ENCODE peak calls at places on chromosomes 11 and 22, in seven cellular contexts. One of them, this sample, is unnamed.

GRCh38 chr11:78708388-78708787 is 133.7 kb upstream of the NARS2 start:
- DNase-seq in heart right ventricle: no peak
- DNase-seq in IMR-90: peak; percentile 39
- DNase-seq in activated CD4-positive, alpha-beta T cell treated with anti-CD3 and anti-CD28 coated beads, Interleukin-2, amount 50 U/mL, for 48 hours: no peak
- DNase-seq in substantia nigra: no peak
- DNase-seq in stimulated activated CD4-positive, alpha-beta T cell treated with anti-CD3 and anti-CD28 coated beads, TNF-alpha, amount 100 ng/mL, for 4 hours: no peak
- DNase-seq in astrocyte of the hippocampus: no peak
- DNase-seq in this sample: no peak

GRCh38 chr11:35235944-35236666 is 97.1 kb downstream of the CD44 start:
- DNase-seq in IMR-90: no peak
- DNase-seq in heart right ventricle: no peak
- DNase-seq in substantia nigra: no peak
- DNase-seq in stimulated activated CD4-positive, alpha-beta T cell treated with anti-CD3 and anti-CD28 coated beads, TNF-alpha, amount 100 ng/mL, for 4 hours: peak; percentile 42
- DNase-seq in astrocyte of the hippocampus: peak; percentile 84
- DNase-seq in activated CD4-positive, alpha-beta T cell treated with anti-CD3 and anti-CD28 coated beads, Interleukin-2, amount 50 U/mL, for 48 hours: peak; percentile 50
- DNase-seq in this sample: no peak

GRCh38 chr11:2574553-2575535 is 125.0 kb downstream of the KCNQ1OT1 start:
- DNase-seq in IMR-90: no peak
- DNase-seq in stimulated activated CD4-positive, alpha-beta T cell treated with anti-CD3 and anti-CD28 coated beads, TNF-alpha, amount 100 ng/mL, for 4 hours: no peak
- DNase-seq in heart right ventricle: no peak
- DNase-seq in substantia nigra: no peak
- DNase-seq in astrocyte of the hippocampus: no peak
- DNase-seq in activated CD4-positive, alpha-beta T cell treated with anti-CD3 and anti-CD28 coated beads, Interleukin-2, amount 50 U/mL, for 48 hours: no peak
- DNase-seq in this sample: no peak

GRCh38 chr22:22730655-22731373 is 86.4 kb downstream of the GGTLC2 start:
- DNase-seq in activated CD4-positive, alpha-beta T cell treated with anti-CD3 and anti-CD28 coated beads, Interleukin-2, amount 50 U/mL, for 48 hours: no peak
- DNase-seq in heart right ventricle: no peak
- DNase-seq in substantia nigra: no peak
- DNase-seq in stimulated activated CD4-positive, alpha-beta T cell treated with anti-CD3 and anti-CD28 coated beads, TNF-alpha, amount 100 ng/mL, for 4 hours: no peak
- DNase-seq in IMR-90: no peak
- DNase-seq in astrocyte of the hippocampus: no peak
- DNase-seq in this sample: no peak

GRCh38 chr22:50436841-50437341 is 37.9 kb downstream of the SBF1 start:
- DNase-seq in substantia nigra: no peak
- DNase-seq in heart right ventricle: no peak
- DNase-seq in IMR-90: no peak
- DNase-seq in astrocyte of the hippocampus: no peak
- DNase-seq in stimulated activated CD4-positive, alpha-beta T cell treated with anti-CD3 and anti-CD28 coated beads, TNF-alpha, amount 100 ng/mL, for 4 hours: no peak
- DNase-seq in activated CD4-positive, alpha-beta T cell treated with anti-CD3 and anti-CD28 coated beads, Interleukin-2, amount 50 U/mL, for 48 hours: no peak
- DNase-seq in this sample: no peak

GRCh38 chr11:64606796-64607380 is 15.9 kb downstream of the SLC22A12 start:
- DNase-seq in activated CD4-positive, alpha-beta T cell treated with anti-CD3 and anti-CD28 coated beads, Interleukin-2, amount 50 U/mL, for 48 hours: no peak
- DNase-seq in substantia nigra: no peak
- DNase-seq in stimulated activated CD4-positive, alpha-beta T cell treated with anti-CD3 and anti-CD28 coated beads, TNF-alpha, amount 100 ng/mL, for 4 hours: no peak
- DNase-seq in IMR-90: no peak
- DNase-seq in astrocyte of the hippocampus: no peak
- DNase-seq in heart right ventricle: no peak
- DNase-seq in this sample: no peak

GRCh38 chr22:37214431-37215025 is 2.3 kb upstream of the SSTR3 start:
- DNase-seq in IMR-90: no peak
- DNase-seq in astrocyte of the hippocampus: no peak
- DNase-seq in activated CD4-positive, alpha-beta T cell treated with anti-CD3 and anti-CD28 coated beads, Interleukin-2, amount 50 U/mL, for 48 hours: no peak
- DNase-seq in substantia nigra: no peak
- DNase-seq in stimulated activated CD4-positive, alpha-beta T cell treated with anti-CD3 and anti-CD28 coated beads, TNF-alpha, amount 100 ng/mL, for 4 hours: no peak
- DNase-seq in heart right ventricle: no peak
- DNase-seq in this sample: no peak

GRCh38 chr11:70612459-70613141 is 214.3 kb downstream of the CTTN start:
- DNase-seq in IMR-90: no peak
- DNase-seq in substantia nigra: no peak
- DNase-seq in activated CD4-positive, alpha-beta T cell treated with anti-CD3 and anti-CD28 coated beads, Interleukin-2, amount 50 U/mL, for 48 hours: no peak
- DNase-seq in stimulated activated CD4-positive, alpha-beta T cell treated with anti-CD3 and anti-CD28 coated beads, TNF-alpha, amount 100 ng/mL, for 4 hours: no peak
- DNase-seq in astrocyte of the hippocampus: no peak
- DNase-seq in heart right ventricle: no peak
- DNase-seq in this sample: no peak

GRCh38 chr11:36296925-36297604 is 977 bp downstream of the PRR5L start:
- DNase-seq in substantia nigra: no peak
- DNase-seq in heart right ventricle: no peak
- DNase-seq in activated CD4-positive, alpha-beta T cell treated with anti-CD3 and anti-CD28 coated beads, Interleukin-2, amount 50 U/mL, for 48 hours: no peak
- DNase-seq in astrocyte of the hippocampus: no peak
- DNase-seq in stimulated activated CD4-positive, alpha-beta T cell treated with anti-CD3 and anti-CD28 coated beads, TNF-alpha, amount 100 ng/mL, for 4 hours: no peak
- DNase-seq in IMR-90: peak; percentile 61
- DNase-seq in this sample: no peak

GRCh38 chr11:70203749-70204465 is 811 bp downstream of the FADD start:
- DNase-seq in astrocyte of the hippocampus: peak; percentile 90
- DNase-seq in substantia nigra: no peak
- DNase-seq in heart right ventricle: peak; percentile 79
- DNase-seq in IMR-90: peak; percentile 86
- DNase-seq in stimulated activated CD4-positive, alpha-beta T cell treated with anti-CD3 and anti-CD28 coated beads, TNF-alpha, amount 100 ng/mL, for 4 hours: peak; percentile 93
- DNase-seq in activated CD4-positive, alpha-beta T cell treated with anti-CD3 and anti-CD28 coated beads, Interleukin-2, amount 50 U/mL, for 48 hours: peak; percentile 89
- DNase-seq in this sample: peak; percentile 92

GRCh38 chr11:109106201-109106906 is 315.6 kb upstream of the C11orf87 start:
- DNase-seq in substantia nigra: no peak
- DNase-seq in stimulated activated CD4-positive, alpha-beta T cell treated with anti-CD3 and anti-CD28 coated beads, TNF-alpha, amount 100 ng/mL, for 4 hours: no peak
- DNase-seq in astrocyte of the hippocampus: no peak
- DNase-seq in heart right ventricle: no peak
- DNase-seq in IMR-90: no peak
- DNase-seq in activated CD4-positive, alpha-beta T cell treated with anti-CD3 and anti-CD28 coated beads, Interleukin-2, amount 50 U/mL, for 48 hours: no peak
- DNase-seq in this sample: no peak

GRCh38 chr11:129895126-129896041 is at the start of gene NFRKB:
- DNase-seq in stimulated activated CD4-positive, alpha-beta T cell treated with anti-CD3 and anti-CD28 coated beads, TNF-alpha, amount 100 ng/mL, for 4 hours: peak; percentile 78
- DNase-seq in heart right ventricle: peak; percentile 86
- DNase-seq in substantia nigra: peak; percentile 60
- DNase-seq in astrocyte of the hippocampus: peak; percentile 93
- DNase-seq in activated CD4-positive, alpha-beta T cell treated with anti-CD3 and anti-CD28 coated beads, Interleukin-2, amount 50 U/mL, for 48 hours: peak; percentile 88
- DNase-seq in IMR-90: peak; percentile 58
- DNase-seq in this sample: peak; percentile 91

GRCh38 chr11:70225629-70226582 is 22.8 kb downstream of the FADD start:
- DNase-seq in IMR-90: no peak
- DNase-seq in astrocyte of the hippocampus: peak; percentile 59
- DNase-seq in stimulated activated CD4-positive, alpha-beta T cell treated with anti-CD3 and anti-CD28 coated beads, TNF-alpha, amount 100 ng/mL, for 4 hours: no peak
- DNase-seq in activated CD4-positive, alpha-beta T cell treated with anti-CD3 and anti-CD28 coated beads, Interleukin-2, amount 50 U/mL, for 48 hours: no peak
- DNase-seq in substantia nigra: no peak
- DNase-seq in heart right ventricle: no peak
- DNase-seq in this sample: no peak

GRCh38 chr22:22150457-22150856 is 94.1 kb upstream of the VPREB1 start:
- DNase-seq in astrocyte of the hippocampus: no peak
- DNase-seq in heart right ventricle: no peak
- DNase-seq in IMR-90: no peak
- DNase-seq in substantia nigra: no peak
- DNase-seq in activated CD4-positive, alpha-beta T cell treated with anti-CD3 and anti-CD28 coated beads, Interleukin-2, amount 50 U/mL, for 48 hours: no peak
- DNase-seq in stimulated activated CD4-positive, alpha-beta T cell treated with anti-CD3 and anti-CD28 coated beads, TNF-alpha, amount 100 ng/mL, for 4 hours: no peak
- DNase-seq in this sample: no peak

GRCh38 chr22:46802608-46803027 is 40.2 kb downstream of the TBC1D22A start:
- DNase-seq in substantia nigra: no peak
- DNase-seq in astrocyte of the hippocampus: no peak
- DNase-seq in heart right ventricle: no peak
- DNase-seq in activated CD4-positive, alpha-beta T cell treated with anti-CD3 and anti-CD28 coated beads, Interleukin-2, amount 50 U/mL, for 48 hours: no peak
- DNase-seq in stimulated activated CD4-positive, alpha-beta T cell treated with anti-CD3 and anti-CD28 coated beads, TNF-alpha, amount 100 ng/mL, for 4 hours: no peak
- DNase-seq in IMR-90: no peak
- DNase-seq in this sample: no peak

GRCh38 chr11:130913268-130913667 is 3.0 kb downstream of the SNX19 start:
- DNase-seq in substantia nigra: no peak
- DNase-seq in astrocyte of the hippocampus: no peak
- DNase-seq in activated CD4-positive, alpha-beta T cell treated with anti-CD3 and anti-CD28 coated beads, Interleukin-2, amount 50 U/mL, for 48 hours: no peak
- DNase-seq in heart right ventricle: no peak
- DNase-seq in IMR-90: no peak
- DNase-seq in stimulated activated CD4-positive, alpha-beta T cell treated with anti-CD3 and anti-CD28 coated beads, TNF-alpha, amount 100 ng/mL, for 4 hours: no peak
- DNase-seq in this sample: no peak

GRCh38 chr11:88384004-88384677 is 46.6 kb upstream of the CTSC start:
- DNase-seq in heart right ventricle: no peak
- DNase-seq in activated CD4-positive, alpha-beta T cell treated with anti-CD3 and anti-CD28 coated beads, Interleukin-2, amount 50 U/mL, for 48 hours: no peak
- DNase-seq in substantia nigra: no peak
- DNase-seq in IMR-90: peak; percentile 47
- DNase-seq in astrocyte of the hippocampus: peak; percentile 61
- DNase-seq in stimulated activated CD4-positive, alpha-beta T cell treated with anti-CD3 and anti-CD28 coated beads, TNF-alpha, amount 100 ng/mL, for 4 hours: no peak
- DNase-seq in this sample: no peak

GRCh38 chr11:78231962-78232459 is 43.3 kb downstream of the USP35 start:
- DNase-seq in stimulated activated CD4-positive, alpha-beta T cell treated with anti-CD3 and anti-CD28 coated beads, TNF-alpha, amount 100 ng/mL, for 4 hours: no peak
- DNase-seq in IMR-90: peak; percentile 83
- DNase-seq in astrocyte of the hippocampus: peak; percentile 40
- DNase-seq in heart right ventricle: no peak
- DNase-seq in substantia nigra: no peak
- DNase-seq in activated CD4-positive, alpha-beta T cell treated with anti-CD3 and anti-CD28 coated beads, Interleukin-2, amount 50 U/mL, for 48 hours: no peak
- DNase-seq in this sample: no peak

GRCh38 chr11:121328967-121329653 is 36.5 kb downstream of the SC5D start:
- DNase-seq in astrocyte of the hippocampus: no peak
- DNase-seq in IMR-90: no peak
- DNase-seq in heart right ventricle: no peak
- DNase-seq in substantia nigra: no peak
- DNase-seq in stimulated activated CD4-positive, alpha-beta T cell treated with anti-CD3 and anti-CD28 coated beads, TNF-alpha, amount 100 ng/mL, for 4 hours: no peak
- DNase-seq in activated CD4-positive, alpha-beta T cell treated with anti-CD3 and anti-CD28 coated beads, Interleukin-2, amount 50 U/mL, for 48 hours: no peak
- DNase-seq in this sample: no peak

GRCh38 chr11:12285106-12285505 is 92.3 kb upstream of the PARVA start:
- DNase-seq in activated CD4-positive, alpha-beta T cell treated with anti-CD3 and anti-CD28 coated beads, Interleukin-2, amount 50 U/mL, for 48 hours: no peak
- DNase-seq in substantia nigra: no peak
- DNase-seq in heart right ventricle: no peak
- DNase-seq in stimulated activated CD4-positive, alpha-beta T cell treated with anti-CD3 and anti-CD28 coated beads, TNF-alpha, amount 100 ng/mL, for 4 hours: no peak
- DNase-seq in IMR-90: peak; percentile 98
- DNase-seq in astrocyte of the hippocampus: peak; percentile 91
- DNase-seq in this sample: no peak

GRCh38 chr11:130390071-130390758 is 38.2 kb downstream of the ADAMTS8 start:
- DNase-seq in heart right ventricle: no peak
- DNase-seq in IMR-90: peak; percentile 99
- DNase-seq in substantia nigra: no peak
- DNase-seq in activated CD4-positive, alpha-beta T cell treated with anti-CD3 and anti-CD28 coated beads, Interleukin-2, amount 50 U/mL, for 48 hours: no peak
- DNase-seq in astrocyte of the hippocampus: peak; percentile 78
- DNase-seq in stimulated activated CD4-positive, alpha-beta T cell treated with anti-CD3 and anti-CD28 coated beads, TNF-alpha, amount 100 ng/mL, for 4 hours: no peak
- DNase-seq in this sample: no peak

GRCh38 chr11:17703951-17704350 is 15.4 kb upstream of the MYOD1 start:
- DNase-seq in IMR-90: peak; percentile 42
- DNase-seq in substantia nigra: no peak
- DNase-seq in stimulated activated CD4-positive, alpha-beta T cell treated with anti-CD3 and anti-CD28 coated beads, TNF-alpha, amount 100 ng/mL, for 4 hours: no peak
- DNase-seq in astrocyte of the hippocampus: no peak
- DNase-seq in heart right ventricle: no peak
- DNase-seq in activated CD4-positive, alpha-beta T cell treated with anti-CD3 and anti-CD28 coated beads, Interleukin-2, amount 50 U/mL, for 48 hours: no peak
- DNase-seq in this sample: no peak

GRCh38 chr11:133928628-133929059 is 28.1 kb downstream of the IGSF9B start:
- DNase-seq in IMR-90: no peak
- DNase-seq in activated CD4-positive, alpha-beta T cell treated with anti-CD3 and anti-CD28 coated beads, Interleukin-2, amount 50 U/mL, for 48 hours: peak; percentile 81
- DNase-seq in substantia nigra: no peak
- DNase-seq in astrocyte of the hippocampus: no peak
- DNase-seq in heart right ventricle: no peak
- DNase-seq in stimulated activated CD4-positive, alpha-beta T cell treated with anti-CD3 and anti-CD28 coated beads, TNF-alpha, amount 100 ng/mL, for 4 hours: peak; percentile 17
- DNase-seq in this sample: peak; percentile 36

GRCh38 chr11:117792992-117793391 is 4.0 kb downstream of the DSCAML1 start:
- DNase-seq in heart right ventricle: no peak
- DNase-seq in astrocyte of the hippocampus: no peak
- DNase-seq in stimulated activated CD4-positive, alpha-beta T cell treated with anti-CD3 and anti-CD28 coated beads, TNF-alpha, amount 100 ng/mL, for 4 hours: no peak
- DNase-seq in IMR-90: no peak
- DNase-seq in activated CD4-positive, alpha-beta T cell treated with anti-CD3 and anti-CD28 coated beads, Interleukin-2, amount 50 U/mL, for 48 hours: no peak
- DNase-seq in substantia nigra: no peak
- DNase-seq in this sample: no peak

GRCh38 chr22:42397332-42398246 is 34.6 kb downstream of the NFAM1 start:
- DNase-seq in activated CD4-positive, alpha-beta T cell treated with anti-CD3 and anti-CD28 coated beads, Interleukin-2, amount 50 U/mL, for 48 hours: no peak
- DNase-seq in IMR-90: no peak
- DNase-seq in substantia nigra: no peak
- DNase-seq in astrocyte of the hippocampus: no peak
- DNase-seq in stimulated activated CD4-positive, alpha-beta T cell treated with anti-CD3 and anti-CD28 coated beads, TNF-alpha, amount 100 ng/mL, for 4 hours: no peak
- DNase-seq in heart right ventricle: peak; percentile 34
- DNase-seq in this sample: no peak

GRCh38 chr22:39134366-39135091 is 18.0 kb downstream of the CBX7 start:
- DNase-seq in substantia nigra: no peak
- DNase-seq in heart right ventricle: no peak
- DNase-seq in activated CD4-positive, alpha-beta T cell treated with anti-CD3 and anti-CD28 coated beads, Interleukin-2, amount 50 U/mL, for 48 hours: no peak
- DNase-seq in astrocyte of the hippocampus: no peak
- DNase-seq in stimulated activated CD4-positive, alpha-beta T cell treated with anti-CD3 and anti-CD28 coated beads, TNF-alpha, amount 100 ng/mL, for 4 hours: no peak
- DNase-seq in IMR-90: no peak
- DNase-seq in this sample: no peak

GRCh38 chr11:34343153-34343552 is 14.7 kb downstream of the ABTB2 start:
- DNase-seq in stimulated activated CD4-positive, alpha-beta T cell treated with anti-CD3 and anti-CD28 coated beads, TNF-alpha, amount 100 ng/mL, for 4 hours: no peak
- DNase-seq in IMR-90: peak; percentile 81
- DNase-seq in heart right ventricle: no peak
- DNase-seq in activated CD4-positive, alpha-beta T cell treated with anti-CD3 and anti-CD28 coated beads, Interleukin-2, amount 50 U/mL, for 48 hours: no peak
- DNase-seq in substantia nigra: no peak
- DNase-seq in astrocyte of the hippocampus: peak; percentile 96
- DNase-seq in this sample: no peak

GRCh38 chr11:21472256-21472655 is 720.6 kb upstream of the ANO5 start:
- DNase-seq in substantia nigra: no peak
- DNase-seq in IMR-90: no peak
- DNase-seq in heart right ventricle: no peak
- DNase-seq in activated CD4-positive, alpha-beta T cell treated with anti-CD3 and anti-CD28 coated beads, Interleukin-2, amount 50 U/mL, for 48 hours: no peak
- DNase-seq in stimulated activated CD4-positive, alpha-beta T cell treated with anti-CD3 and anti-CD28 coated beads, TNF-alpha, amount 100 ng/mL, for 4 hours: no peak
- DNase-seq in astrocyte of the hippocampus: peak; percentile 53
- DNase-seq in this sample: no peak

This sample was measured in stimulated activated effector memory CD8-positive, alpha-beta T cell treated with anti-CD3 and anti-CD28 coated beads, Interleukin-12 subunit alpha, Interleukin-12 subunit beta, amount 100 ng/mL, for 72 hours.